ENCODE peak calls at places on chromosomes 5 and 9, in seven cellular contexts. A is thoracic aorta, F is prostate gland, M is transverse colon, I is adrenal gland, D is A549, Y is keratinocyte. W is an unnamed sample.

GRCh38 chr5:10467281-10468198 is 25.9 kb downstream of the ROPN1L start:
- DNase-seq in M (no peak), D (no peak), Y (no peak), I (no peak), A (no peak), F (no peak), W (no peak)

GRCh38 chr5:5150667-5151066 is 10.5 kb downstream of the ADAMTS16 start:
- DNase-seq in A (no peak), D (no peak), F (no peak), I (no peak), Y (no peak), M (no peak), W (no peak)

GRCh38 chr5:132483101-132483500 is 7.5 kb downstream of the IRF1 start:
- DNase-seq in F (no peak), M (peak), Y (no peak), A (no peak), D (no peak), I (no peak), W (no peak)

GRCh38 chr5:59088546-59088945 is 505.7 kb downstream of the RAB3C start:
- DNase-seq in A (no peak), M (no peak), I (no peak), Y (no peak), F (no peak), D (no peak), W (no peak)

GRCh38 chr9:100852088-100852487 is 176.4 kb upstream of the PLPPR1 start:
- DNase-seq in A (no peak), I (no peak), D (no peak), F (no peak), M (no peak), Y (no peak), W (no peak)

GRCh38 chr5:136200761-136201160 is 7.8 kb upstream of the SMIM32 start:
- DNase-seq in A (no peak), I (no peak), Y (no peak), M (no peak), F (no peak), D (no peak), W (no peak)

GRCh38 chr5:102654559-102655354 is 100.3 kb upstream of the PAM start:
- DNase-seq in F (no peak), A (no peak), D (no peak), Y (no peak), M (no peak), I (no peak), W (no peak)

GRCh38 chr9:131590449-131590848 is 45.1 kb downstream of the PRRT1B start:
- DNase-seq in I (no peak), D (no peak), M (no peak), Y (no peak), F (no peak), A (no peak), W (no peak)

GRCh38 chr9:126501383-126502331 is 112.1 kb upstream of the LMX1B start:
- DNase-seq in A (no peak), M (no peak), D (no peak), F (no peak), I (no peak), Y (no peak), W (no peak)

GRCh38 chr5:88188458-88189132 is 80.0 kb downstream of the TMEM161B start:
- DNase-seq in Y (no peak), I (no peak), A (no peak), D (no peak), F (no peak), M (no peak), W (no peak)

GRCh38 chr5:57566914-57567313 is 84.3 kb upstream of the ACTBL2 start:
- DNase-seq in D (no peak), Y (no peak), A (no peak), I (no peak), F (no peak), M (no peak), W (no peak)

GRCh38 chr9:93587651-93588347 is 11.4 kb downstream of the PHF2 start:
- DNase-seq in A (no peak), Y (no peak), F (no peak), M (no peak), D (no peak), I (no peak), W (no peak)

GRCh38 chr5:65142511-65143011 is 339.2 kb downstream of the ADAMTS6 start:
- DNase-seq in A (no peak), I (no peak), Y (no peak), M (no peak), F (no peak), D (peak), W (no peak)

GRCh38 chr5:140360681-140361479 is 886 bp downstream of the SLC4A9 start:
- DNase-seq in M (no peak), A (no peak), I (no peak), D (no peak), F (no peak), Y (no peak), W (no peak)

GRCh38 chr5:140356878-140357730 is 2.9 kb upstream of the SLC4A9 start:
- DNase-seq in Y (no peak), M (no peak), I (no peak), D (no peak), F (no peak), A (no peak), W (no peak)

GRCh38 chr5:140360101-140360500 is at the start of gene SLC4A9:
- DNase-seq in F (no peak), A (no peak), M (no peak), I (no peak), Y (no peak), D (no peak), W (no peak)

GRCh38 chr5:140357731-140358093 is 2.3 kb upstream of the SLC4A9 start:
- DNase-seq in D (peak), Y (no peak), M (peak), A (peak), F (peak), I (peak), W (peak)

GRCh38 chr5:140358738-140359310 is 1.2 kb upstream of the SLC4A9 start:
- DNase-seq in A (no peak), M (no peak), Y (no peak), F (no peak), I (no peak), D (peak), W (no peak)
- TF ChIP-seq CTCF in A (peak), M (no peak), Y (peak), F (no peak), I (no peak), D (peak), W (no peak)

DNA sequence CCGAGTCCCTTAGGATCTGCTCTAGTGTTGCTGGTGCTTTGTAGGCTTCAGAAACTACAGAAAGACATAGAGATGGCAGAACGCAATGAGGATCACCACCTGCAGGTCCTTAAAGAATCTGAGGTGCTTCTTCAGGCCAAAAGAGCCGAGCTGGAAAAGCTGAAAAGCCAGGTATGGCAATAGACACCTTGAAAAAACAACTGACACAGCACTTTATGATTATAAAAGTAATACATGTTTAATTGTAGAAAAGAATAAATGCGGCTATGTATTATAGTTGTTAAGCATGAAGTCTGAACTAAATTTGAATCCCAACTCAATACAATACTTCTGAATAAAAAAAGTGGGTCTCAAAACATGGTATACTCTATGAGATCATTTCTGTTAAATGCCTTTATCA is 43.7 kb downstream of the RAB14 start:
- DNase-seq in F (no peak), Y (no peak), A (no peak), D (no peak), I (no peak), M (no peak), W (no peak)
- H3K4me3 ChIP-seq in F (no peak), Y (no peak), A (no peak), D (no peak), I (no peak), M (no peak), W (no peak)

GRCh38 chr9:108419379-108419778 is 436.4 kb downstream of the ACTL7B start:
- DNase-seq in I (no peak), F (no peak), D (no peak), A (no peak), M (no peak), Y (no peak), W (no peak)

GRCh38 chr9:108423493-108423892 is 432.3 kb downstream of the ACTL7B start:
- DNase-seq in D (no peak), M (no peak), I (no peak), Y (no peak), A (no peak), F (no peak), W (no peak)

GRCh38 chr9:108416321-108416720 is 439.5 kb downstream of the ACTL7B start:
- DNase-seq in A (no peak), D (peak), Y (no peak), M (no peak), F (no peak), I (no peak), W (no peak)

GRCh38 chr9:108412755-108413154 is 443.0 kb downstream of the ACTL7B start:
- DNase-seq in D (peak), F (no peak), A (no peak), M (no peak), I (no peak), Y (peak), W (no peak)

GRCh38 chr9:108417726-108418125 is 438.1 kb downstream of the ACTL7B start:
- DNase-seq in F (no peak), Y (no peak), I (no peak), A (no peak), M (no peak), D (no peak), W (no peak)
- H3K27ac ChIP-seq in F (no peak), Y (no peak), I (no peak), A (no peak), M (no peak), D (no peak), W (no peak)

GRCh38 chr9:89975024-89975423 is 370.2 kb downstream of the GADD45G start:
- DNase-seq in Y (no peak), F (no peak), D (no peak), M (no peak), I (no peak), A (no peak), W (no peak)

GRCh38 chr9:89982016-89982415 is 377.2 kb downstream of the GADD45G start:
- DNase-seq in D (no peak), A (no peak), M (no peak), F (no peak), Y (no peak), I (no peak), W (no peak)

GRCh38 chr9:89974582-89974981 is 369.8 kb downstream of the GADD45G start:
- DNase-seq in I (no peak), F (no peak), M (no peak), D (no peak), A (no peak), Y (no peak), W (no peak)

GRCh38 chr9:89975586-89975985 is 370.8 kb downstream of the GADD45G start:
- DNase-seq in I (no peak), Y (no peak), M (no peak), D (no peak), A (no peak), F (no peak), W (no peak)

GRCh38 chr9:89978185-89978584 is 373.4 kb downstream of the GADD45G start:
- DNase-seq in Y (no peak), A (no peak), M (no peak), I (no peak), D (peak), F (no peak), W (no peak)
- TF ChIP-seq CTCF in Y (peak), A (peak), M (no peak), I (no peak), D (no peak), F (no peak), W (peak)

GRCh38 chr9:130039504-130040147 is 3.4 kb downstream of the FNBP1 start:
- DNase-seq in F (no peak), D (peak), A (no peak), M (no peak), I (no peak), Y (no peak), W (no peak)
- H3K4me3 ChIP-seq in F (no peak), D (no peak), A (peak), M (no peak), I (no peak), Y (no peak), W (no peak)

GRCh38 chr5:177100714-177101121 is 14.0 kb downstream of the FGFR4 start:
- DNase-seq in M (no peak), F (no peak), Y (no peak), I (no peak), D (no peak), A (no peak), W (no peak)

GRCh38 chr5:177098103-177098771 is 11.5 kb downstream of the FGFR4 start:
- DNase-seq in I (peak), F (no peak), A (no peak), Y (no peak), D (no peak), M (no peak), W (no peak)

GRCh38 chr5:177097016-177097985 is 10.6 kb downstream of the FGFR4 start:
- DNase-seq in A (no peak), Y (no peak), M (no peak), D (no peak), F (no peak), I (no peak), W (no peak)

GRCh38 chr5:177099422-177100093 is 12.8 kb downstream of the FGFR4 start:
- DNase-seq in D (no peak), F (no peak), Y (no peak), M (peak), A (no peak), I (no peak), W (no peak)

GRCh38 chr5:177098772-177099152 is 12.0 kb downstream of the FGFR4 start:
- DNase-seq in I (no peak), A (no peak), F (no peak), Y (no peak), D (no peak), M (no peak), W (no peak)
- H3K27ac ChIP-seq in I (no peak), A (no peak), F (no peak), Y (no peak), D (no peak), M (peak), W (peak)

GRCh38 chr5:69367697-69368279 is 1.5 kb downstream of the AK6 start:
- DNase-seq in M (no peak), D (no peak), F (no peak), A (no peak), Y (no peak), I (no peak), W (no peak)

GRCh38 chr5:69368458-69369368 is 607 bp downstream of the AK6 start:
- DNase-seq in F (no peak), M (no peak), I (no peak), D (peak), Y (no peak), A (no peak), W (no peak)

GRCh38 chr5:69364850-69365249 is 4.5 kb downstream of the AK6 start:
- DNase-seq in F (no peak), A (no peak), Y (no peak), I (no peak), D (no peak), M (no peak), W (no peak)

GRCh38 chr5:69360442-69360841 is 8.9 kb downstream of the AK6 start:
- DNase-seq in Y (no peak), M (no peak), F (no peak), A (no peak), D (no peak), I (no peak), W (no peak)

GRCh38 chr5:69364414-69364813 is 4.9 kb downstream of the AK6 start:
- DNase-seq in M (no peak), F (no peak), I (no peak), D (peak), Y (no peak), A (no peak), W (no peak)
- TF ChIP-seq CTCF in M (peak), F (no peak), I (no peak), D (peak), Y (peak), A (peak), W (no peak)

GRCh38 chr9:97856857-97857602 is 4.0 kb downstream of the FOXE1 start:
- DNase-seq in F (no peak), I (no peak), M (no peak), A (no peak), Y (no peak), D (no peak), W (no peak)
- H3K4me3 ChIP-seq in F (no peak), I (no peak), M (no peak), A (no peak), Y (no peak), D (no peak), W (no peak)

GRCh38 chr9:95029720-95030119 is 287.8 kb downstream of the FANCC start:
- DNase-seq in M (no peak), F (no peak), I (no peak), D (no peak), Y (no peak), A (no peak), W (no peak)

GRCh38 chr9:95030920-95031662 is 286.4 kb downstream of the FANCC start:
- DNase-seq in F (no peak), M (no peak), I (no peak), D (no peak), A (no peak), Y (no peak), W (no peak)

GRCh38 chr9:95032580-95033298 is 284.8 kb downstream of the FANCC start:
- DNase-seq in M (no peak), I (no peak), A (no peak), Y (no peak), D (no peak), F (no peak), W (peak)

GRCh38 chr9:95030344-95030743 is 287.2 kb downstream of the FANCC start:
- DNase-seq in I (no peak), Y (no peak), D (no peak), A (no peak), F (no peak), M (no peak), W (no peak)

DNA sequence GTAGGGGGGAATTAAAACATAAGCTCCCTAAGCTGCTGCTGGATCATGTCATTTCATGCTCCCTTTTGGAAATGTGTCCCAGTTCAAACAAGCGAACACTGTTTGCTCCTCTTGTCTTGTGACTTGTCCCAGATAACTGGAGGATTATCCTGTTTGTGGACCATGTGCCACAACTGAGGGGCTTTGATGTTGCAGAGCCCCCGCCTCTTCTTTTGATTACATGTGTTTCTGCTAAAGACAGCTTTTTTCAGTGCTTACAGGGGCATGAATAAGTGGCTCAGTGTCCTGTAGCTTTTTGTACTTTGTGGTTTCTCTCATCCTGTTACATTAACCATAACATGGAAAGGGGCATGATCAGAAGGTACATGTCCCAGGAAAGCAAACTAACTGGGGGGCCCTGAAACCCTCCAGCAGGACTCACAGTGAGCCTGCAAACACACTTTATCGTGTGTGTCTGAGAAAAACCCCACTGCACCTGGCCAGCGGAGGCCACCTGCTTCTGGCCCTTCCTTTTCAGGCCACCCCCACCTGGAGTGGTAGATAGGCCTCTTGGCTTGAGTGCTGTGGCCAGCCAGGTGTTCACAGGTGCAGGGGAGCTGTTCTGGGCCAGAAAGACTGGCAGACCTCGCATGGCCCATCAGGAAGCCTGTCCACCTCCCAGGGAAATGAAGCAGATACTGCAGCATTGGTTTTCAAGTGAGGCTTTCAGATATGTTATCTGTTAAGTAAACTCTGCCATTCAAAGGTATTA is 285.6 kb downstream of the FANCC start:
- DNase-seq in F (no peak), A (no peak), I (no peak), M (no peak), Y (no peak), D (no peak), W (peak)
- H3K27ac ChIP-seq in F (peak), A (peak), I (no peak), M (peak), Y (peak), D (peak), W (peak)

GRCh38 chr9:137949260-137949659 is 71.7 kb downstream of the CACNA1B start:
- DNase-seq in A (no peak), M (no peak), D (no peak), Y (no peak), F (no peak), I (no peak), W (no peak)
- TF ChIP-seq CTCF in A (no peak), M (no peak), D (no peak), Y (no peak), F (no peak), I (no peak), W (no peak)